ENCODE peak calls at places on chromosomes 4 and X, in eight cellular contexts. K, S, W, U, T, I, N and V are unnamed samples.
A peak's percentile ranks its signal among the peaks of the same experiment; 100 is the strongest.

GRCh38 chr4:126242679-126243390 is 928.1 kb downstream of the FAT4 start:
- DNase-seq in K (peak; percentile 43), S (no peak), W (no peak), U (no peak), T (peak; percentile 21), I (no peak), N (peak; percentile 36), V (no peak)

GRCh38 chrX:51435101-51435500 is 61.3 kb downstream of the NUDT11 start:
- DNase-seq in K (no peak), S (no peak), W (no peak), U (no peak), T (no peak), I (no peak), N (no peak), V (no peak)

GRCh38 chr4:96390404-96390803 is 550.5 kb downstream of the PDHA2 start:
- DNase-seq in K (no peak), S (no peak), W (no peak), U (no peak), T (no peak), I (no peak), N (no peak), V (no peak)

GRCh38 chr4:183441276-183441675 is 3.2 kb upstream of the CDKN2AIP start:
- DNase-seq in K (no peak), S (no peak), W (no peak), U (no peak), T (no peak), I (no peak), N (no peak), V (no peak)

GRCh38 chr4:11889099-11889498 is 460.4 kb upstream of the HS3ST1 start:
- DNase-seq in K (peak; percentile 70), S (no peak), W (no peak), U (no peak), T (no peak), I (no peak), N (no peak), V (no peak)

GRCh38 chr4:113636877-113637276 is 124.7 kb downstream of the CAMK2D start:
- DNase-seq in K (peak; percentile 78), S (no peak), W (no peak), U (no peak), T (no peak), I (peak; percentile 93), N (peak; percentile 81), V (no peak)

GRCh38 chr4:149110499-149110898 is 668.3 kb upstream of the NR3C2 start:
- DNase-seq in K (no peak), S (no peak), W (no peak), U (no peak), T (no peak), I (no peak), N (no peak), V (no peak)

GRCh38 chrX:111244238-111244750 is 26.0 kb downstream of the CAPN6 start:
- DNase-seq in K (peak; percentile 6), S (no peak), W (no peak), U (no peak), T (no peak), I (peak; percentile 12), N (peak; percentile 33), V (no peak)

GRCh38 chrX:102832661-102833060 is 104.4 kb upstream of the RAB40AL start:
- DNase-seq in K (peak; percentile 58), S (no peak), W (no peak), U (no peak), T (no peak), I (peak; percentile 76), N (peak; percentile 29), V (no peak)

GRCh38 chr4:5928241-5928640 is 35.4 kb upstream of the CRMP1 start:
- DNase-seq in K (peak; percentile 4), S (no peak), W (no peak), U (no peak), T (no peak), I (no peak), N (no peak), V (no peak)

GRCh38 chrX:136166221-136166855 is 19.0 kb downstream of the FHL1 start:
- DNase-seq in K (peak; percentile 58), S (no peak), W (no peak), U (no peak), T (no peak), I (peak; percentile 40), N (peak; percentile 66), V (no peak)

GRCh38 chr4:69718376-69719293 is 41.8 kb downstream of the SULT1B1 start:
- DNase-seq in K (peak; percentile 54), S (no peak), W (no peak), U (no peak), T (no peak), I (peak; percentile 27), N (peak; percentile 55), V (no peak)

GRCh38 chrX:47093248-47093647 is 15.0 kb downstream of the RGN start:
- DNase-seq in K (peak; percentile 53), S (no peak), W (no peak), U (no peak), T (no peak), I (peak; percentile 24), N (peak; percentile 61), V (no peak)

GRCh38 chrX:53261573-53261972 is 19.8 kb downstream of the IQSEC2 start:
- DNase-seq in K (no peak), S (no peak), W (no peak), U (no peak), T (no peak), I (no peak), N (no peak), V (no peak)

GRCh38 chrX:22296871-22297270 is 24.2 kb downstream of the CBLL2 start:
- DNase-seq in K (no peak), S (no peak), W (no peak), U (no peak), T (no peak), I (no peak), N (peak; percentile 58), V (no peak)

GRCh38 chrX:97039363-97040029 is 155.8 kb downstream of the RPA4 start:
- DNase-seq in K (peak; percentile 81), S (peak; percentile 61), W (no peak), U (no peak), T (peak; percentile 10), I (peak; percentile 66), N (peak; percentile 67), V (no peak)

GRCh38 chr4:101230806-101231426 is 116.4 kb downstream of the PPP3CA start:
- DNase-seq in K (no peak), S (no peak), W (no peak), U (no peak), T (no peak), I (peak; percentile 39), N (peak; percentile 45), V (no peak)
- TF ChIP-seq CTCF in K (peak; percentile 8), S (no peak), W (no peak), U (no peak), T (no peak), I (no peak), N (peak; percentile 44), V (no peak)

GRCh38 chr4:180610317-180610716 is 1632.9 kb upstream of the TENM3 start:
- DNase-seq in K (no peak), S (no peak), W (no peak), U (no peak), T (no peak), I (peak; percentile 66), N (no peak), V (no peak)

GRCh38 chr4:180618396-180618795 is 1624.8 kb upstream of the TENM3 start:
- DNase-seq in K (no peak), S (no peak), W (no peak), U (no peak), T (no peak), I (peak; percentile 78), N (no peak), V (no peak)

GRCh38 chr4:180617203-180617602 is 1626.0 kb upstream of the TENM3 start:
- DNase-seq in K (no peak), S (no peak), W (no peak), U (no peak), T (no peak), I (peak; percentile 49), N (no peak), V (no peak)

GRCh38 chr4:180615746-180616145 is 1627.5 kb upstream of the TENM3 start:
- DNase-seq in K (no peak), S (no peak), W (no peak), U (no peak), T (no peak), I (no peak), N (no peak), V (no peak)
- TF ChIP-seq CTCF in K (no peak), S (no peak), W (peak; percentile 8), U (no peak), T (no peak), I (no peak), N (no peak), V (no peak)

DNA sequence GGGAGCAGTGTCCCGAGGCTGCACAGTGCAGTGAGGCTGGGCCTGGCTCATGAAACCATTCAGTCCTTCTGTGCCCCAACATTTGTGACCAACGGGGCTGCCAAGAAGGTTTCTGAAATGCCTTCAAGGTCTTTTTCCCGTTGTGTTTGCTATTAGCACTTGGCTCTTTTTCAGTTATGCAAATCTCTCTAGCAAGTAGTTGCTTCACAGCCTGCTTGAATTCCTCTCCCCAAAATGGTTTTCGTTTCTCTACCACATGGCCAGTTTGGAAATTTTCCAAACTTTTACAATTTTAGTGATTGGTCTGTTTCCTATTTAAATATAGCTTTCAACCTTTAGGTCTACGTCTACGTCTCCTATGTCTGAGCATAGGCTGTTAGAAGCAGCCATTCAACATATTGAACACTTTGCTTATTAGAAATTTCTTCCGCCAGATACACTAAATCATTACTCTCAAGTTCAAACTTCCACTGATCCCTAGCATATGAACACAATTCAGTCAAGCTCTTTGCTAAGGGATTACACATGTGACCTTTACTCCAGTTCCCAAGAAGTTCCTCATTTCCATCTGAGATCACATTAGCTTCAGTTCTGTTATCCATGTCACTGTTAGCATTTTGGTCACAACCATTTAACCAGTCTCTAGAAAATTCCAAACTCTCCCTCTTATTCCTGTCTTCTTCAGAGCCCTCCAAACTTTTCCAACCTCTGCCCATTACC is 901.8 kb downstream of the GLUD2 start:
- DNase-seq in K (no peak), S (no peak), W (no peak), U (no peak), T (no peak), I (no peak), N (no peak), V (no peak)
- TF ChIP-seq CTCF in K (no peak), S (no peak), W (no peak), U (no peak), T (no peak), I (no peak), N (no peak), V (no peak)

DNA sequence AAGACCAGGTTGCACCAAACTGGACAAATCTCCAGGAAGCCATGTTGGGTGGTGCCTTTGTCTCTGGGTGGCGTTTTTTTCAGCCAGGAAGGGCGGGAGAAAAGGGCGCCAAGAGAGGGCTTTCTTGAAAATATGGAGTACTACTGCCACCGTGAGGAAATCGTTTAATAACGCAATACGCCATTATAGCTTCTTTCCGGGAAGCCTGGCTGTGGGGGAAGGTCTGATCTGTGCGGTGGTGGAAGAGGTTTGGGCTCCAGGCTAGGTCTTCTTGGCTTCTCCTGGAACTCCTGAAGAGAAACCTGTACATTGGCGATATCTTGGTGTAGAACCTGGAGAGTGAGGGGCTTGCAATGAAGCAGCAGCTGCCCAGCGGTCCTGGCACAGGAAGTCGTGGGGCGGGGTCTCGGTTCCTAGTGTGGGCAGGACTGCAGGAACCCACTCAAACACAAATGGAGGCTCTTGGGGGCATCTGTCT is 202.7 kb downstream of the OR13H1 start:
- DNase-seq in K (no peak), S (peak; percentile 87), W (no peak), U (no peak), T (peak; percentile 76), I (peak; percentile 67), N (peak; percentile 96), V (no peak)
- TF ChIP-seq CTCF in K (no peak), S (peak; percentile 28), W (no peak), U (peak; percentile 35), T (peak; percentile 45), I (no peak), N (peak; percentile 38), V (peak; percentile 45)